ENCODE peak calls at places on chromosome 6, in four cellular contexts. One of them, this sample, is unnamed.

GRCh38 chr6:1686117-1687098 is 76.7 kb downstream of the FOXC1 start:
- DNase-seq in uterus: no peak
- DNase-seq in OCI-LY7: no peak
- DNase-seq in fibroblast of mammary gland: peak
- DNase-seq in this sample: peak

GRCh38 chr6:96276326-96276725 is 245.3 kb upstream of the UFL1 start:
- DNase-seq in uterus: no peak
- DNase-seq in OCI-LY7: no peak
- DNase-seq in fibroblast of mammary gland: no peak
- DNase-seq in this sample: no peak

GRCh38 chr6:15819226-15819625 is 156.4 kb upstream of the DTNBP1 start:
- DNase-seq in uterus: no peak
- DNase-seq in OCI-LY7: no peak
- DNase-seq in fibroblast of mammary gland: no peak
- DNase-seq in this sample: no peak

GRCh38 chr6:81401970-81402690 is 350.4 kb downstream of the TENT5A start:
- DNase-seq in uterus: no peak
- DNase-seq in OCI-LY7: no peak
- DNase-seq in fibroblast of mammary gland: peak
- DNase-seq in this sample: peak

GRCh38 chr6:100881707-100882040 is 545 bp upstream of the ASCC3 start:
- DNase-seq in uterus: no peak
- DNase-seq in OCI-LY7: no peak
- DNase-seq in fibroblast of mammary gland: peak
- DNase-seq in this sample: peak

GRCh38 chr6:3026811-3027626 is 27.3 kb downstream of the NQO2 start:
- DNase-seq in uterus: no peak
- DNase-seq in OCI-LY7: peak
- DNase-seq in fibroblast of mammary gland: peak
- DNase-seq in this sample: no peak

GRCh38 chr6:163688971-163689370 is 274.5 kb downstream of the QKI start:
- DNase-seq in uterus: no peak
- DNase-seq in OCI-LY7: no peak
- DNase-seq in fibroblast of mammary gland: peak
- DNase-seq in this sample: no peak

GRCh38 chr6:42113929-42114636 is 28.3 kb downstream of the C6orf132 start:
- DNase-seq in uterus: no peak
- DNase-seq in OCI-LY7: no peak
- DNase-seq in fibroblast of mammary gland: peak
- DNase-seq in this sample: no peak

GRCh38 chr6:149132336-149132735 is 185.2 kb upstream of the TAB2 start:
- DNase-seq in uterus: no peak
- DNase-seq in OCI-LY7: no peak
- DNase-seq in fibroblast of mammary gland: no peak
- DNase-seq in this sample: no peak

GRCh38 chr6:36387440-36388303 is at the start of gene ETV7:
- DNase-seq in uterus: peak
- DNase-seq in OCI-LY7: no peak
- DNase-seq in fibroblast of mammary gland: no peak
- DNase-seq in this sample: peak

GRCh38 chr6:14804444-14805210 is 441.2 kb upstream of the JARID2 start:
- DNase-seq in uterus: peak
- DNase-seq in OCI-LY7: no peak
- DNase-seq in fibroblast of mammary gland: peak
- DNase-seq in this sample: peak

GRCh38 chr6:105432797-105433196 is 29.9 kb upstream of the PREP start:
- DNase-seq in uterus: no peak
- DNase-seq in OCI-LY7: no peak
- DNase-seq in fibroblast of mammary gland: peak
- DNase-seq in this sample: peak

GRCh38 chr6:119495230-119495683 is 145.7 kb upstream of the MAN1A1 start:
- DNase-seq in uterus: no peak
- DNase-seq in OCI-LY7: no peak
- DNase-seq in fibroblast of mammary gland: no peak
- DNase-seq in this sample: no peak

GRCh38 chr6:169722362-169723199 is 1.7 kb downstream of the PHF10 start:
- DNase-seq in uterus: peak
- DNase-seq in OCI-LY7: peak
- DNase-seq in fibroblast of mammary gland: peak
- DNase-seq in this sample: peak

GRCh38 chr6:132333639-132334516 is 67.4 kb downstream of the MOXD1 start:
- DNase-seq in uterus: no peak
- DNase-seq in OCI-LY7: no peak
- DNase-seq in fibroblast of mammary gland: peak
- DNase-seq in this sample: peak

GRCh38 chr6:162684033-162684432 is 43.5 kb downstream of the PRKN start:
- DNase-seq in uterus: no peak
- DNase-seq in OCI-LY7: no peak
- DNase-seq in fibroblast of mammary gland: no peak
- DNase-seq in this sample: no peak

GRCh38 chr6:140597181-140597580 is 1222.7 kb upstream of the CITED2 start:
- DNase-seq in uterus: no peak
- DNase-seq in OCI-LY7: no peak
- DNase-seq in fibroblast of mammary gland: no peak
- DNase-seq in this sample: no peak

GRCh38 chr6:166360243-166361079 is 18.1 kb upstream of the SFT2D1 start:
- DNase-seq in uterus: no peak
- DNase-seq in OCI-LY7: no peak
- DNase-seq in fibroblast of mammary gland: peak
- DNase-seq in this sample: no peak

DNA sequence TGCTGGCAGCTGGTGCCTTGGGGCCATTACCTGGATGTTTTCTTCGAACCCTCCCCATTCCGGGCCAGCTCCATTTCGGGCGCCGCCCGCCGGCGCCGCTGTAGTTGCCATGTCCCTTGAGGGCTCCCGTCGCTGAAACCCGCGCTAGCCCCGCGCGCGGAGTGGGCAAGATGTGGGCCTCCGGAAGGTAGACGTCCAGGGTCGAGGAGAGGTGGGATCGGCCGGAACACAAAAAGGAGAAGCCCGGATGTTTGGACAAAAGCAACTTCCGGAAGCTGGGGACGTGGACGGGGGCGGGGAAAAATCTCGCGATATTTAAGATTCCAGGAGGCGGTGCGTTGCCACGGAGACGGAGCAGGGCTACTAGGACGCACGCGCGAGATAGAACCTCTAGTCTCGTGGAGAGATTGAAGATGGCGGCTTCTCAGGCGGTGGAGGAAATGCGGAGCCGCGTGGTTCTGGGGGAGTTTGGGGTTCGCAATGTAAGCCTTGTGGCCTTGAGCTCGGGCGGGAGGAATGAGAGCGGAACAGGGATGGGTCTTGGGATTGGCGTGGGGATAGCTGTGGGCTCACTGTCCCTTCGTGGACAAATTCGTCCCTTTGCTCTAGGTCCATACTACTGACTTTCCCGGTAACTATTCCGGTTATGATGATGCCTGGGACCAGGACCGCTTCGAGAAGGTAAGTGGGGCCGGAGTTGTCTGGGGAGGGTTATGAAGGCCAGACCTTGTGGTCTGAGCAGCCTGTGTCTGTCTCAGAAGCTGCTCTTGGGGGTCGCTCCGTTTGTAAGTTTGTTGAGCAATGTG is at the start of the genes POLR1C and YIPF3:
- DNase-seq in uterus: peak
- DNase-seq in OCI-LY7: peak
- DNase-seq in fibroblast of mammary gland: peak
- DNase-seq in this sample: peak
- TF ChIP-seq CTCF in uterus: no peak
- TF ChIP-seq CTCF in OCI-LY7: no peak
- TF ChIP-seq CTCF in fibroblast of mammary gland: no peak
- TF ChIP-seq CTCF in this sample: no peak

DNA sequence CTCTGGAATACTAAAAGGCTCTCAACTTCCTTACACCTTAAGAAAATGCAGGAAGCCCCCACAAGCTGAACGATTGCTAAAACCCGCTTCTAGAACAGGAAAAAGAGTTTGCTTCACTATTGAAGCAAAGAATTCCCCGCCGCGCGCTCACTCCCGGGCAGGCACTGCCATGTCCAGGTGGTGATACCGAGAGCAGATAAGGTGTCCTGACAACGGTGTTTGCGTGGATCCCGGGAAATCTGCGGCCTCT is 1.1 kb downstream of the RRAGD start:
- DNase-seq in uterus: no peak
- DNase-seq in OCI-LY7: peak
- DNase-seq in fibroblast of mammary gland: no peak
- DNase-seq in this sample: no peak
- H3K4me3 ChIP-seq in uterus: peak
- H3K4me3 ChIP-seq in OCI-LY7: peak
- H3K4me3 ChIP-seq in fibroblast of mammary gland: no peak
- H3K4me3 ChIP-seq in this sample: no peak

DNA sequence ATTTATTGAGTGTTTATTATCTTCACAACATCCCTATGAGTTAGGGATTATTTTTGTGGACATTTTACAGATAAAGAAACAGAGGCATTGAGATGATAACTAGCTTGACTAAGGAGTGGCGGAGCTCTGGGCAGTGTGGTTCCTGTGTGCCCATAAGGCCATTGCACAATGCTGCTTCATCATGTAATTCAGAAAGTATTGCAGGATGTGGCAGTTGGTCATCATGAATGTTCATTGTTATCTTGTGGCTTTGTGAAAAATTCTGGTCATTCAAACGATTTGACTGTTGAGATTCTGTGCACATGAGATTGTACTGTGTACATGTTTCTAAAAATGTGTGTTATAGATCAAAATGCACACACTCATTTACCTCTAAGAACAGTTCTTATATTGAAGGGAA is 150.8 kb downstream of the ESR1 start:
- DNase-seq in uterus: no peak
- DNase-seq in OCI-LY7: no peak
- DNase-seq in fibroblast of mammary gland: peak
- DNase-seq in this sample: peak
- TF ChIP-seq CTCF in uterus: no peak
- TF ChIP-seq CTCF in OCI-LY7: no peak
- TF ChIP-seq CTCF in fibroblast of mammary gland: no peak
- TF ChIP-seq CTCF in this sample: no peak

DNA sequence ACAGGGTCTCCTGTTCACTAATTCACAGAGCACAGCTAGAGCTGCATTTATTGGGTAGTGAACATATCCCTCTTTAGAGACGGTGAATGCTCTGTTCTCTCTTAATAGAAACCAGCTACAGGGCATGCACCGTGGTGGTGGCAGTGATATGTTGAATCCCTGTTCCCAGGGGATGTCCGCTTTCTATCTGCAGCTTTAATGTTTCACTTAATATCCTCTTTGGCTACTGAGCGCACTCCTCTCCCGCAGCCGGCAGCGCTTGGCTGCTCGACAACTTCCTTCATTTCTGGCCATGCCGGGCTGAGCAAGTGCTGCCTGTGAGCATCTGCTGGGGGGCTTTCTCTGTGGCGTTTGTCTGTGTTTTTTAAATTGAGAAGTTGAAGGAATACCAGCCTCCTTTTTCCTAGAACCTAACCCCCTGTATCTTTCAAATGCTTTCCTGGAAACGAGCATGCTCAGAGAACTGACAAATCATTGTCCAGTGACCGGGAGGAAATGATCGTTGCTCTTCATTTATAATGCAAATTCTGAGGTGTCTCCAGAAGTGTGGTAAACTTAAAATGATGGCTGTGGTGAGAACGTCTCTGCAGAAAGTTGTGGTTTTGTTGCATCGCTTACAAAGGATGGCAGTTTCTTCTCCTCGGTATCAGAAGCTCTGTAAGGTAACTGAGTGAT is 297.9 kb downstream of the UTRN start:
- DNase-seq in uterus: peak
- DNase-seq in OCI-LY7: peak
- DNase-seq in fibroblast of mammary gland: peak
- DNase-seq in this sample: no peak
- H3K4me3 ChIP-seq in uterus: no peak
- H3K4me3 ChIP-seq in OCI-LY7: peak
- H3K4me3 ChIP-seq in fibroblast of mammary gland: peak
- H3K4me3 ChIP-seq in this sample: peak

This sample was measured in fibroblast of pulmonary artery.